ENCODE peak calls at places on chromosomes 1 and 21, in seven cellular contexts. One of them, this sample, is unnamed.

GRCh38 chr1:221777434-221778072 is 35.7 kb upstream of the DUSP10 start:
- DNase-seq in thyroid gland: no peak
- DNase-seq in brain microvascular endothelial cell: no peak
- DNase-seq in fibroblast of lung: no peak
- DNase-seq in DND-41: peak; percentile 77
- DNase-seq in thoracic aorta: no peak
- DNase-seq in hepatocyte: no peak
- DNase-seq in this sample: no peak

GRCh38 chr1:52007228-52008073 is 17.0 kb upstream of the RAB3B start:
- DNase-seq in thyroid gland: no peak
- DNase-seq in brain microvascular endothelial cell: no peak
- DNase-seq in fibroblast of lung: peak; percentile 31
- DNase-seq in DND-41: no peak
- DNase-seq in thoracic aorta: no peak
- DNase-seq in hepatocyte: no peak
- DNase-seq in this sample: no peak

GRCh38 chr21:33384851-33385331 is 18.3 kb upstream of the IFNGR2 start:
- DNase-seq in thyroid gland: no peak
- DNase-seq in brain microvascular endothelial cell: no peak
- DNase-seq in fibroblast of lung: peak; percentile 93
- DNase-seq in DND-41: no peak
- DNase-seq in thoracic aorta: no peak
- DNase-seq in hepatocyte: no peak
- DNase-seq in this sample: no peak

GRCh38 chr1:228977741-228978140 is 242.5 kb downstream of the RHOU start:
- DNase-seq in thyroid gland: no peak
- DNase-seq in brain microvascular endothelial cell: no peak
- DNase-seq in fibroblast of lung: no peak
- DNase-seq in DND-41: no peak
- DNase-seq in thoracic aorta: no peak
- DNase-seq in hepatocyte: no peak
- DNase-seq in this sample: no peak

GRCh38 chr21:44290327-44291077 is 4.8 kb downstream of the AIRE start:
- DNase-seq in thyroid gland: no peak
- DNase-seq in brain microvascular endothelial cell: no peak
- DNase-seq in fibroblast of lung: no peak
- DNase-seq in DND-41: no peak
- DNase-seq in thoracic aorta: no peak
- DNase-seq in hepatocyte: no peak
- DNase-seq in this sample: no peak

GRCh38 chr1:5273280-5274003 is 619.0 kb downstream of the AJAP1 start:
- DNase-seq in thyroid gland: no peak
- DNase-seq in brain microvascular endothelial cell: no peak
- DNase-seq in fibroblast of lung: no peak
- DNase-seq in DND-41: no peak
- DNase-seq in thoracic aorta: no peak
- DNase-seq in hepatocyte: no peak
- DNase-seq in this sample: no peak

GRCh38 chr1:16980473-16981268 is at the start of gene MFAP2:
- DNase-seq in thyroid gland: no peak
- DNase-seq in brain microvascular endothelial cell: no peak
- DNase-seq in fibroblast of lung: peak; percentile 44
- DNase-seq in DND-41: no peak
- DNase-seq in thoracic aorta: no peak
- DNase-seq in hepatocyte: peak; percentile 81
- DNase-seq in this sample: no peak

GRCh38 chr21:43854773-43855633 is 10.0 kb upstream of the AGPAT3 start:
- DNase-seq in thyroid gland: no peak
- DNase-seq in brain microvascular endothelial cell: no peak
- DNase-seq in fibroblast of lung: no peak
- DNase-seq in DND-41: peak; percentile 65
- DNase-seq in thoracic aorta: no peak
- DNase-seq in hepatocyte: peak; percentile 28
- DNase-seq in this sample: no peak

GRCh38 chr21:17921579-17922530 is 102.7 kb upstream of the C21orf91 start:
- DNase-seq in thyroid gland: no peak
- DNase-seq in brain microvascular endothelial cell: peak; percentile 34
- DNase-seq in fibroblast of lung: peak; percentile 94
- DNase-seq in DND-41: no peak
- DNase-seq in thoracic aorta: no peak
- DNase-seq in hepatocyte: peak; percentile 38
- DNase-seq in this sample: no peak

GRCh38 chr1:166479052-166479631 is 312.3 kb upstream of the FAM78B start:
- DNase-seq in thyroid gland: peak; percentile 43
- DNase-seq in brain microvascular endothelial cell: peak; percentile 39
- DNase-seq in fibroblast of lung: peak; percentile 7
- DNase-seq in DND-41: peak; percentile 60
- DNase-seq in thoracic aorta: no peak
- DNase-seq in hepatocyte: peak; percentile 56
- DNase-seq in this sample: peak; percentile 18

GRCh38 chr21:38712076-38712475 is 93.7 kb upstream of the ETS2 start:
- DNase-seq in thyroid gland: no peak
- DNase-seq in brain microvascular endothelial cell: peak; percentile 23
- DNase-seq in fibroblast of lung: peak; percentile 36
- DNase-seq in DND-41: peak; percentile 35
- DNase-seq in thoracic aorta: no peak
- DNase-seq in hepatocyte: peak; percentile 59
- DNase-seq in this sample: no peak

GRCh38 chr21:22679207-22679606 is 1681.0 kb downstream of the NCAM2 start:
- DNase-seq in thyroid gland: no peak
- DNase-seq in brain microvascular endothelial cell: no peak
- DNase-seq in fibroblast of lung: no peak
- DNase-seq in DND-41: no peak
- DNase-seq in thoracic aorta: no peak
- DNase-seq in hepatocyte: no peak
- DNase-seq in this sample: no peak

GRCh38 chr1:147890177-147890790 is 12.3 kb upstream of the GJA8 start:
- DNase-seq in thyroid gland: peak; percentile 73
- DNase-seq in brain microvascular endothelial cell: peak; percentile 60
- DNase-seq in fibroblast of lung: peak; percentile 34
- DNase-seq in DND-41: peak; percentile 36
- DNase-seq in thoracic aorta: no peak
- DNase-seq in hepatocyte: peak; percentile 93
- DNase-seq in this sample: peak; percentile 40

GRCh38 chr1:156677616-156678596 is 699 bp upstream of the NES start:
- DNase-seq in thyroid gland: peak; percentile 37
- DNase-seq in brain microvascular endothelial cell: peak; percentile 65
- DNase-seq in fibroblast of lung: peak; percentile 80
- DNase-seq in DND-41: peak; percentile 41
- DNase-seq in thoracic aorta: no peak
- DNase-seq in hepatocyte: peak; percentile 85
- DNase-seq in this sample: no peak

GRCh38 chr1:154951901-154952657 is 3.8 kb downstream of the PBXIP1 start:
- DNase-seq in thyroid gland: no peak
- DNase-seq in brain microvascular endothelial cell: no peak
- DNase-seq in fibroblast of lung: no peak
- DNase-seq in DND-41: no peak
- DNase-seq in thoracic aorta: no peak
- DNase-seq in hepatocyte: no peak
- DNase-seq in this sample: no peak

GRCh38 chr1:171794085-171794484 is 12.6 kb downstream of the METTL13 start:
- DNase-seq in thyroid gland: no peak
- DNase-seq in brain microvascular endothelial cell: peak; percentile 73
- DNase-seq in fibroblast of lung: peak; percentile 71
- DNase-seq in DND-41: peak; percentile 18
- DNase-seq in thoracic aorta: no peak
- DNase-seq in hepatocyte: no peak
- DNase-seq in this sample: no peak

GRCh38 chr1:233975486-233975885 is 71.0 kb downstream of the SLC35F3 start:
- DNase-seq in thyroid gland: no peak
- DNase-seq in brain microvascular endothelial cell: no peak
- DNase-seq in fibroblast of lung: no peak
- DNase-seq in DND-41: no peak
- DNase-seq in thoracic aorta: no peak
- DNase-seq in hepatocyte: no peak
- DNase-seq in this sample: no peak

GRCh38 chr1:14238472-14239059 is 359.9 kb upstream of the KAZN start:
- DNase-seq in thyroid gland: peak; percentile 29
- DNase-seq in brain microvascular endothelial cell: no peak
- DNase-seq in fibroblast of lung: no peak
- DNase-seq in DND-41: no peak
- DNase-seq in thoracic aorta: peak; percentile 2
- DNase-seq in hepatocyte: no peak
- DNase-seq in this sample: no peak

GRCh38 chr21:31918250-31918775 is 45.5 kb downstream of the HUNK start:
- DNase-seq in thyroid gland: no peak
- DNase-seq in brain microvascular endothelial cell: no peak
- DNase-seq in fibroblast of lung: no peak
- DNase-seq in DND-41: no peak
- DNase-seq in thoracic aorta: no peak
- DNase-seq in hepatocyte: no peak
- DNase-seq in this sample: no peak

GRCh38 chr1:119466419-119466818 is 40.6 kb upstream of the HSD3B1 start:
- DNase-seq in thyroid gland: no peak
- DNase-seq in brain microvascular endothelial cell: no peak
- DNase-seq in fibroblast of lung: no peak
- DNase-seq in DND-41: no peak
- DNase-seq in thoracic aorta: no peak
- DNase-seq in hepatocyte: no peak
- DNase-seq in this sample: no peak

GRCh38 chr1:79151006-79151796 is 144.7 kb upstream of the ADGRL4 start:
- DNase-seq in thyroid gland: no peak
- DNase-seq in brain microvascular endothelial cell: peak; percentile 8
- DNase-seq in fibroblast of lung: peak; percentile 15
- DNase-seq in DND-41: no peak
- DNase-seq in thoracic aorta: no peak
- DNase-seq in hepatocyte: no peak
- DNase-seq in this sample: no peak

DNA sequence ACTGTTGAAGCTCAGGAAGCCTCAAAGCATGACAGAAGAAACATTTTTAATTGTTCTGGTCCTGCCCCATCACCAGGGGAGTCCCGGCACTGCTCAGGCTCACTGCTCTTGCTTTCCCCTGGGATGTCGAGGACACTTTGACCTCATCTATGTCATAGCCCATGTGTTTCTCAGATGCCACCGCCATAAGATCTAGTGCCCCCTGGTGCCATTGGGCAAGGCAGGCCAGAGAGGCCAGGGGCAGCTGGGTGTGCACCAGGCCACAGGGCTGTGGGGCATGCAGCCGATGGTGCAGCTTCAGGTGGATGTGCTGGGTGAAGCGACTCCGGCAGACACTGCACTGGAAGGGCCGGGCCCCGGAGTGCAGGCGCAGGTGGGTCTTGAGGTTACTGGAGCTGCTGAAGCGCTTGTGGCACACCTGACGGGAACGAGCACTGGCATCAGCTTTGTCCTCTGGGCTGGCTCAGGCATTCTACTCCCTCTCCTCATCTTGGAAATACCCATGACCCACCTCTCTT is 7.7 kb upstream of the CRYBG2 start:
- DNase-seq in thyroid gland: no peak
- DNase-seq in brain microvascular endothelial cell: no peak
- DNase-seq in fibroblast of lung: no peak
- DNase-seq in DND-41: no peak
- DNase-seq in thoracic aorta: no peak
- DNase-seq in hepatocyte: no peak
- DNase-seq in this sample: no peak
- TF ChIP-seq CTCF in thyroid gland: no peak
- TF ChIP-seq CTCF in brain microvascular endothelial cell: peak; percentile 3
- TF ChIP-seq CTCF in fibroblast of lung: no peak
- TF ChIP-seq CTCF in DND-41: no peak
- TF ChIP-seq CTCF in thoracic aorta: no peak
- TF ChIP-seq CTCF in hepatocyte: no peak
- TF ChIP-seq CTCF in this sample: no peak

DNA sequence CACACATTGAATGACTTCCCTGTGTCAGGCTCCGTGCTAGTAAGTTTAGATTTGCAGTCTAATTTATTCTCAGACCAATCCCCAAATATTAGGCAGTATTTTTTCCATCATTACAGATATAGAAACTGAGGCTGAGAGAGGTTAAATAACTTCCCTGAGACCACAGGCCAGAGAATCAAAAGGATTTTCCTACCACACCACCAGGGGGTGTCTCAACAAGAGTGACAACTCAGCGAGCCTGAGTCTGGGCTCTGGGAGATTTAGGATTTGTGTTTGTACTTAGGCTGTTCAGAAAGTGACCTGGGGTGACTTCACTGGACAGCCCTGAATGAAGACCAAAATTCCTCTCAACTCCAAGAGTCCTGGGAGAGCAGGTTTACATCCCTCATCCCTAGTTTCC is 13.3 kb upstream of the LCE5A start:
- DNase-seq in thyroid gland: no peak
- DNase-seq in brain microvascular endothelial cell: no peak
- DNase-seq in fibroblast of lung: no peak
- DNase-seq in DND-41: no peak
- DNase-seq in thoracic aorta: no peak
- DNase-seq in hepatocyte: no peak
- DNase-seq in this sample: no peak
- TF ChIP-seq CTCF in thyroid gland: no peak
- TF ChIP-seq CTCF in brain microvascular endothelial cell: peak; percentile 27
- TF ChIP-seq CTCF in fibroblast of lung: no peak
- TF ChIP-seq CTCF in DND-41: peak; percentile 41
- TF ChIP-seq CTCF in thoracic aorta: no peak
- TF ChIP-seq CTCF in hepatocyte: no peak
- TF ChIP-seq CTCF in this sample: no peak

GRCh38 chr1:236345728-236346127 is 48.4 kb upstream of the EDARADD start:
- DNase-seq in thyroid gland: peak; percentile 23
- DNase-seq in brain microvascular endothelial cell: peak; percentile 4
- DNase-seq in fibroblast of lung: no peak
- DNase-seq in DND-41: no peak
- DNase-seq in thoracic aorta: no peak
- DNase-seq in hepatocyte: no peak
- DNase-seq in this sample: no peak
- TF ChIP-seq CTCF in thyroid gland: peak; percentile 42
- TF ChIP-seq CTCF in brain microvascular endothelial cell: peak; percentile 47
- TF ChIP-seq CTCF in fibroblast of lung: peak; percentile 2
- TF ChIP-seq CTCF in DND-41: peak; percentile 9
- TF ChIP-seq CTCF in thoracic aorta: no peak
- TF ChIP-seq CTCF in hepatocyte: no peak
- TF ChIP-seq CTCF in this sample: no peak

DNA sequence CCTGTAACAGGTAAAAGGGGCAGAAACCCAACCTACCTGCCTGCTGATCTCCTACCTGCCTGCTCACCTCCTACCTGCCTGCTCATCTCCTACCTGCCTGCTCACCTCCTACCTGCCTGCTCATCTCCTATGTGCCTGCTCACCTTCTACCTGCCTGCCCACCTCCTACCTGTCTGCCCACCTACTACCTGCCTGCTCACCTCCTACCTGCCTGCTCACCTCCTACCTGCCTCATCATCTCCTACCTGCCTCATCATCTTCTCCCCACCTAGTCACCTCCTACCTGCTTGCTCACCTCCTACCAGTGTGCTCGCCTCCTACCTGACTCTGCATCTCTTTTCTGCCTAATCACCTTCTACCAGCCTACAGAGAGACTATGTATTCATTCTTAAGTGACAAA is 452.9 kb downstream of the MATN1 start:
- DNase-seq in thyroid gland: no peak
- DNase-seq in brain microvascular endothelial cell: no peak
- DNase-seq in fibroblast of lung: no peak
- DNase-seq in DND-41: no peak
- DNase-seq in thoracic aorta: no peak
- DNase-seq in hepatocyte: no peak
- DNase-seq in this sample: no peak
- TF ChIP-seq CTCF in thyroid gland: no peak
- TF ChIP-seq CTCF in brain microvascular endothelial cell: no peak
- TF ChIP-seq CTCF in fibroblast of lung: no peak
- TF ChIP-seq CTCF in DND-41: no peak
- TF ChIP-seq CTCF in thoracic aorta: no peak
- TF ChIP-seq CTCF in hepatocyte: no peak
- TF ChIP-seq CTCF in this sample: no peak